ENCODE peak calls at places on chromosomes 13 and 19, in seven cellular contexts. Y is cardiac muscle cell; D is head of caudate nucleus; S is AG04450; T is stimulated activated CD8-positive, alpha-beta memory T cell treated with anti-CD3 and anti-CD28 coated beads, Interleukin-4, amount 100 ng/mL, for 48 hours; W is activated T-helper 2 cell treated with anti-CD3 and anti-CD28 coated beads, Interferon-gamma antibody, Interleukin-2, Interleukin-4, amounts not matched to agents 10 μg/mL and 5 μg/mL and 100 μg/mL, durations not matched to agents 14 hours and 24 hours and 36 hours; O is mucosa of gallbladder. A is an unnamed sample.

GRCh38 chr13:40982772-40983171 is 36.3 kb downstream of the ELF1 start:
- DNase-seq in T (peak; percentile 55), Y (peak; percentile 94), O (peak; percentile 54), D (no peak), W (peak; percentile 53), S (no peak), A (peak; percentile 37)

GRCh38 chr13:48072304-48072703 is 22.6 kb downstream of the MED4 start:
- DNase-seq in Y (no peak), W (no peak), O (no peak), T (no peak), S (no peak), D (no peak), A (no peak)

GRCh38 chr13:76812206-76812882 is 73.9 kb downstream of the KCTD12 start:
- DNase-seq in S (no peak), Y (peak; percentile 32), D (peak; percentile 31), W (no peak), O (peak; percentile 51), T (no peak), A (peak; percentile 18)

GRCh38 chr13:43021926-43022670 is 1.3 kb upstream of the DNAJC15 start:
- DNase-seq in T (no peak), O (no peak), D (no peak), W (no peak), Y (peak; percentile 89), S (no peak), A (no peak)

GRCh38 chr13:80338781-80339577 is 1.9 kb downstream of the SPRY2 start:
- DNase-seq in O (peak; percentile 53), Y (peak; percentile 87), T (peak; percentile 35), S (peak; percentile 56), D (peak; percentile 70), W (no peak), A (peak; percentile 90)

GRCh38 chr13:33415822-33416221 is 130.3 kb upstream of the STARD13 start:
- DNase-seq in D (no peak), T (no peak), Y (no peak), S (no peak), W (no peak), O (no peak), A (no peak)

GRCh38 chr13:29892149-29892548 is 41.7 kb upstream of the UBL3 start:
- DNase-seq in S (no peak), D (peak; percentile 68), Y (no peak), O (no peak), W (no peak), T (no peak), A (no peak)

GRCh38 chr19:38867176-38867780 is 10.8 kb downstream of the RINL start:
- DNase-seq in T (no peak), D (no peak), W (no peak), Y (no peak), O (no peak), S (no peak), A (no peak)

GRCh38 chr13:61410669-61411297 is 4.9 kb downstream of the PCDH20 start:
- DNase-seq in D (no peak), Y (peak; percentile 35), W (no peak), S (no peak), T (no peak), O (no peak), A (peak; percentile 44)

GRCh38 chr19:3944018-3944721 is 11.3 kb downstream of the NMRK2 start:
- DNase-seq in D (no peak), O (no peak), Y (no peak), S (no peak), T (no peak), W (no peak), A (no peak)

GRCh38 chr19:4164262-4164661 is 10.8 kb downstream of the CREB3L3 start:
- DNase-seq in T (no peak), W (no peak), O (no peak), Y (no peak), D (no peak), S (no peak), A (no peak)

GRCh38 chr13:85772379-85772778 is 26.8 kb downstream of the SLITRK6 start:
- DNase-seq in T (no peak), O (no peak), S (no peak), D (no peak), W (no peak), Y (peak; percentile 59), A (no peak)

GRCh38 chr13:80939581-80939980 is 598.7 kb upstream of the SPRY2 start:
- DNase-seq in S (no peak), Y (no peak), T (no peak), O (no peak), W (no peak), D (no peak), A (no peak)

GRCh38 chr19:1063030-1063908 is 3.7 kb upstream of the ARHGAP45 start:
- DNase-seq in O (no peak), D (no peak), W (peak; percentile 68), Y (no peak), S (no peak), T (peak; percentile 82), A (no peak)

GRCh38 chr19:532578-533484 is 1.3 kb downstream of the CDC34 start:
- DNase-seq in S (no peak), O (peak; percentile 49), W (no peak), D (peak; percentile 82), T (peak; percentile 52), Y (peak; percentile 68), A (peak; percentile 83)

GRCh38 chr13:112010714-112011113 is 56.2 kb upstream of the SOX1 start:
- DNase-seq in D (no peak), W (no peak), Y (no peak), T (no peak), S (no peak), O (no peak), A (no peak)

GRCh38 chr13:42836930-42837329 is 55.5 kb downstream of the FAM216B start:
- DNase-seq in W (no peak), O (peak; percentile 27), Y (peak; percentile 81), T (no peak), D (no peak), S (no peak), A (peak; percentile 67)

GRCh38 chr19:54478677-54479266 is 5.7 kb upstream of the CDC42EP5 start:
- DNase-seq in S (no peak), W (no peak), D (no peak), T (no peak), O (no peak), Y (peak; percentile 64), A (peak; percentile 75)

GRCh38 chr19:16384688-16385087 is 60.1 kb downstream of the KLF2 start:
- DNase-seq in T (no peak), D (no peak), Y (no peak), O (no peak), W (no peak), S (no peak), A (no peak)

A was measured in hepatocyte.